ENCODE peak calls at places on chromosomes 7 and 10, in four cellular contexts. T is foreskin fibroblast, P is neural progenitor cell, L is psoas muscle. Y is an unnamed sample.

GRCh38 chr7:23530355-23530754 is 1.4 kb downstream of the TRA2A start:
- DNase-seq in T (peak), P (peak), L (no peak), Y (no peak)

GRCh38 chr10:12819071-12819470 is 182.4 kb downstream of the CCDC3 start:
- DNase-seq in T (no peak), P (peak), L (no peak), Y (no peak)

GRCh38 chr7:21946228-21946709 is 570 bp upstream of the CDCA7L start:
- DNase-seq in T (no peak), P (no peak), L (no peak), Y (no peak)

GRCh38 chr10:75402486-75403143 is 1.1 kb upstream of the ZNF503 start:
- DNase-seq in T (no peak), P (peak), L (peak), Y (peak)

GRCh38 chr10:124155781-124156401 is 62.5 kb upstream of the CHST15 start:
- DNase-seq in T (no peak), P (no peak), L (no peak), Y (peak)

GRCh38 chr10:26334232-26334931 is 103.8 kb upstream of the APBB1IP start:
- DNase-seq in T (no peak), P (no peak), L (no peak), Y (no peak)

GRCh38 chr7:129569811-129570215 is 41.7 kb upstream of the NRF1 start:
- DNase-seq in T (peak), P (no peak), L (no peak), Y (no peak)

GRCh38 chr10:380313-380955 is 245.2 kb downstream of the ZMYND11 start:
- DNase-seq in T (peak), P (no peak), L (no peak), Y (no peak)

GRCh38 chr7:18467011-18467410 is 28.5 kb upstream of the HDAC9 start:
- DNase-seq in T (peak), P (no peak), L (no peak), Y (no peak)

GRCh38 chr10:60896715-60897114 is 47.3 kb downstream of the RHOBTB1 start:
- DNase-seq in T (no peak), P (no peak), L (no peak), Y (no peak)

GRCh38 chr10:44980309-44981171 is 1.9 kb upstream of the DEPP1 start:
- DNase-seq in T (no peak), P (no peak), L (no peak), Y (no peak)

GRCh38 chr7:132655071-132655761 is 78.9 kb upstream of the PLXNA4 start:
- DNase-seq in T (peak), P (peak), L (peak), Y (peak)

GRCh38 chr10:6225263-6225814 is 22.6 kb downstream of the PFKFB3 start:
- DNase-seq in T (no peak), P (no peak), L (no peak), Y (no peak)

GRCh38 chr10:43355749-43356371 is 15.6 kb upstream of the FXYD4 start:
- DNase-seq in T (peak), P (no peak), L (no peak), Y (no peak)

GRCh38 chr7:129607471-129608120 is 3.9 kb upstream of the NRF1 start:
- DNase-seq in T (peak), P (peak), L (no peak), Y (no peak)

GRCh38 chr7:84469034-84469433 is 274.4 kb upstream of the SEMA3A start:
- DNase-seq in T (no peak), P (no peak), L (no peak), Y (no peak)

GRCh38 chr7:72406820-72407403 is 5.2 kb downstream of the CALN1 start:
- DNase-seq in T (no peak), P (no peak), L (no peak), Y (no peak)

GRCh38 chr7:134932707-134933370 is 53.5 kb upstream of the AGBL3 start:
- DNase-seq in T (no peak), P (no peak), L (peak), Y (no peak)

GRCh38 chr7:151454306-151454705 is 14.4 kb upstream of the CRYGN start:
- DNase-seq in T (no peak), P (peak), L (no peak), Y (peak)

GRCh38 chr10:121696854-121697253 is 98.6 kb upstream of the FGFR2 start:
- DNase-seq in T (no peak), P (peak), L (no peak), Y (no peak)

GRCh38 chr10:124164252-124164651 is 70.9 kb upstream of the CHST15 start:
- DNase-seq in T (peak), P (no peak), L (no peak), Y (no peak)

GRCh38 chr7:4266270-4267040 is 415.6 kb upstream of the FOXK1 start:
- DNase-seq in T (no peak), P (no peak), L (no peak), Y (no peak)

GRCh38 chr7:65438593-65438992 is 64.9 kb downstream of the ZNF92 start:
- DNase-seq in T (peak), P (no peak), L (no peak), Y (no peak)

GRCh38 chr7:149126662-149127321 is 668 bp upstream of the ZNF425 start:
- DNase-seq in T (peak), P (peak), L (peak), Y (peak)

GRCh38 chr10:99538287-99538917 is 5.7 kb downstream of the NKX2-3 start:
- DNase-seq in T (no peak), P (no peak), L (no peak), Y (no peak)

GRCh38 chr7:140439359-140439758 is 35.5 kb downstream of the RAB19 start:
- DNase-seq in T (no peak), P (no peak), L (no peak), Y (no peak)

GRCh38 chr10:20093600-20093999 is 277.4 kb downstream of the PLXDC2 start:
- DNase-seq in T (no peak), P (no peak), L (no peak), Y (no peak)

GRCh38 chr10:93095225-93095624 is 21.5 kb downstream of the CYP26A1 start:
- DNase-seq in T (no peak), P (peak), L (no peak), Y (no peak)

GRCh38 chr7:128915841-128916642 is 5.5 kb upstream of the KCP start:
- DNase-seq in T (no peak), P (no peak), L (no peak), Y (no peak)

GRCh38 chr10:78319371-78319770 is 285.7 kb downstream of the RPS24 start:
- DNase-seq in T (no peak), P (no peak), L (no peak), Y (no peak)

GRCh38 chr10:35140727-35141126 is 14.1 kb downstream of the CREM start:
- DNase-seq in T (no peak), P (no peak), L (no peak), Y (no peak)

GRCh38 chr7:93461350-93461749 is 113.2 kb downstream of the CALCR start:
- DNase-seq in T (no peak), P (peak), L (no peak), Y (no peak)

GRCh38 chr10:102802920-102803534 is 34.2 kb downstream of the CYP17A1 start:
- DNase-seq in T (peak), P (no peak), L (peak), Y (peak)

GRCh38 chr10:102801496-102801895 is 35.7 kb downstream of the CYP17A1 start:
- DNase-seq in T (peak), P (no peak), L (no peak), Y (no peak)

GRCh38 chr10:102799691-102800435 is 37.4 kb downstream of the CYP17A1 start:
- DNase-seq in T (no peak), P (no peak), L (peak), Y (peak)

GRCh38 chr10:102801978-102802377 is 35.2 kb downstream of the CYP17A1 start:
- DNase-seq in T (no peak), P (no peak), L (no peak), Y (no peak)

GRCh38 chr10:102800601-102801335 is 36.4 kb downstream of the CYP17A1 start:
- DNase-seq in T (no peak), P (no peak), L (no peak), Y (no peak)
- H3K4me3 ChIP-seq in T (no peak), P (no peak), L (peak), Y (peak)

GRCh38 chr7:82229164-82229563 is 214.4 kb downstream of the CACNA2D1 start:
- DNase-seq in T (no peak), P (no peak), L (no peak), Y (no peak)
- H3K4me3 ChIP-seq in T (no peak), P (no peak), L (no peak), Y (no peak)

GRCh38 chr7:100696123-100696521 is 2.1 kb upstream of the GIGYF1 start:
- DNase-seq in T (no peak), P (no peak), L (no peak), Y (no peak)
- H3K4me3 ChIP-seq in T (no peak), P (no peak), L (no peak), Y (no peak)

GRCh38 chr7:47529405-47529804 is 52.5 kb downstream of the TNS3 start:
- DNase-seq in T (no peak), P (no peak), L (no peak), Y (no peak)
- H3K4me3 ChIP-seq in T (no peak), P (no peak), L (no peak), Y (no peak)

DNA sequence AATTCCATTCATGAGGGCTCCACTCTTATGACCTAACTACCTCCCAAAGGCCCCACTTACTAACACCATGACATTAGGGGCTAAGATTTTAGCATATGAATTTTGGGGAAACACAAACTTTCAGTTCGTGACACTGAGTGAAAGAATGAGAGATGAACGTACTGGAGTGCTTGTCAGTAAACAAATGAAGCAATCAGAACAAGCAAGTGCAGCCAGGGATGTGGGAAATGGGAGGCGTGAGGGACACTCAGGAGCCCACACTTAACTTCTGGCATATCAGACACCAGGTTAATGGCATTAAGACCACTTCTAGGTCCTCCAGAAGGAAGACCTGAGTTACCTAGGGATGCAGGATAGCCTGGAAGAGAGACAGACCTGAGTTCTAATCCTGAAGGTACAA is 2.3 kb upstream of the MDFIC start:
- DNase-seq in T (no peak), P (no peak), L (no peak), Y (no peak)
- H3K4me3 ChIP-seq in T (no peak), P (no peak), L (no peak), Y (no peak)

GRCh38 chr7:75712517-75713361 is 26.0 kb downstream of the HIP1 start:
- DNase-seq in T (no peak), P (no peak), L (no peak), Y (no peak)
- H3K4me3 ChIP-seq in T (no peak), P (no peak), L (no peak), Y (peak)

GRCh38 chr7:889025-889390 is 12.7 kb downstream of the GET4 start:
- DNase-seq in T (no peak), P (no peak), L (no peak), Y (no peak)
- H3K4me3 ChIP-seq in T (no peak), P (no peak), L (no peak), Y (no peak)

GRCh38 chr7:27170494-27170811 is 3.7 kb downstream of the HOXA10 start:
- DNase-seq in T (peak), P (no peak), L (no peak), Y (no peak)
- H3K4me3 ChIP-seq in T (peak), P (no peak), L (peak), Y (peak)

Y was measured in gastrocnemius medialis.